ENCODE peak calls at places on chromosome 6, in eight cellular contexts. C, Y, B, Z, X, E, A and R are unnamed samples.
A peak's percentile ranks its signal among the peaks of the same experiment; 100 is the strongest.

GRCh38 chr6:33289784-33290315 is 449 bp downstream of the PFDN6 start:
- DNase-seq in X (no peak), Z (no peak), Y (no peak), A (no peak), B (no peak), E (no peak), C (no peak), R (no peak)

GRCh38 chr6:156718647-156719394 is 58.4 kb upstream of the ARID1B start:
- DNase-seq in C (peak; percentile 88), Z (no peak), B (no peak), X (peak; percentile 14), A (peak; percentile 26), E (no peak), Y (peak; percentile 68), R (peak; percentile 64)

GRCh38 chr6:9563996-9564395 is 850.9 kb downstream of the TFAP2A start:
- DNase-seq in E (no peak), X (no peak), Z (no peak), A (no peak), C (no peak), Y (no peak), B (no peak), R (no peak)

GRCh38 chr6:121620002-121620740 is 184.7 kb downstream of the GJA1 start:
- DNase-seq in X (no peak), A (no peak), Y (no peak), B (no peak), Z (no peak), C (no peak), E (no peak), R (no peak)

GRCh38 chr6:70524721-70525286 is 41.9 kb upstream of the SDHAF4 start:
- DNase-seq in X (no peak), B (no peak), A (no peak), E (no peak), Z (no peak), Y (no peak), C (no peak), R (no peak)

GRCh38 chr6:39791850-39792500 is at the start of gene DAAM2:
- DNase-seq in Z (peak; percentile 54), Y (peak; percentile 87), E (no peak), B (peak; percentile 66), X (peak; percentile 50), C (no peak), A (no peak), R (peak; percentile 81)

GRCh38 chr6:79750806-79751205 is 119.7 kb downstream of the SH3BGRL2 start:
- DNase-seq in X (no peak), Z (no peak), C (no peak), Y (no peak), A (no peak), B (no peak), E (no peak), R (no peak)

GRCh38 chr6:123745877-123746276 is 57.8 kb upstream of the NKAIN2 start:
- DNase-seq in B (no peak), Z (no peak), C (no peak), E (no peak), X (no peak), Y (no peak), A (no peak), R (no peak)

GRCh38 chr6:169863710-169864109 is 112.3 kb downstream of the ERMARD start:
- DNase-seq in Z (no peak), B (no peak), A (no peak), X (no peak), C (no peak), Y (no peak), E (no peak), R (no peak)

GRCh38 chr6:38640216-38640909 is 634 bp upstream of the BTBD9 start:
- DNase-seq in E (no peak), Z (no peak), B (no peak), C (no peak), A (no peak), X (peak; percentile 9), Y (peak; percentile 62), R (peak; percentile 29)

GRCh38 chr6:169106176-169106575 is 147.5 kb downstream of the THBS2 start:
- DNase-seq in X (no peak), Y (no peak), C (no peak), B (no peak), A (no peak), E (no peak), Z (no peak), R (no peak)

GRCh38 chr6:160000280-160000704 is 31.4 kb downstream of the IGF2R start:
- DNase-seq in Y (no peak), A (no peak), B (no peak), X (no peak), E (no peak), C (no peak), Z (no peak), R (no peak)

GRCh38 chr6:85576479-85576878 is 17.2 kb downstream of the SNX14 start:
- DNase-seq in E (no peak), Y (no peak), X (no peak), Z (no peak), B (no peak), C (no peak), A (no peak), R (no peak)

GRCh38 chr6:85580104-85580877 is 13.4 kb downstream of the SNX14 start:
- DNase-seq in B (no peak), X (no peak), Y (no peak), C (peak; percentile 38), E (no peak), A (peak; percentile 67), Z (no peak), R (no peak)

GRCh38 chr6:85579581-85579980 is 14.1 kb downstream of the SNX14 start:
- DNase-seq in E (no peak), Z (no peak), A (no peak), Y (no peak), X (no peak), C (no peak), B (no peak), R (no peak)

GRCh38 chr6:85581572-85581971 is 12.1 kb downstream of the SNX14 start:
- DNase-seq in E (no peak), C (no peak), X (no peak), Y (no peak), B (no peak), Z (no peak), A (no peak), R (no peak)

DNA sequence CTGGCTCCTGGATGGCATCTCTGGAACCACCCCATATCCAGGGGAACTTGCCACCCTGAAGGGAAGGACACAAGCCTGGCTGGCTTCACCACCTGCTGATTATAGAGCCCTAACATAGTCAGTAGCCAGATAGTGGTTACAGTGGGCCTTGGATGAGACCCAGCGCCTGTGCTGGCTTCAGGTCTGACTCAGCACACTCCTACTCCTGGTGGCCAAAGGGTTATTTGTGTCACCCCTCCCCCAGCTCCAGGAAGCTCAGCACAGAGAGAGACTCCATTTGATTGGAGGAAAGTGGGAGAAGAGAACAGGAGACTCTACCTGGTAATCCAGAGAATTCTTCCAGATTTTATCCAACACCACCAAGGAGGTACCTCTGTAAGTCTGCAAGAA is 12.8 kb downstream of the SNX14 start:
- DNase-seq in X (no peak), C (peak; percentile 42), E (no peak), B (no peak), Y (no peak), A (peak; percentile 54), Z (no peak), R (no peak)
- TF ChIP-seq EP300 in X (no peak), C (no peak), E (no peak), B (no peak), Y (no peak), A (no peak), Z (no peak), R (no peak)

GRCh38 chr6:139370047-139370706 is 4.3 kb downstream of the CITED2 start:
- DNase-seq in Y (no peak), C (no peak), X (peak; percentile 17), A (peak; percentile 95), Z (peak; percentile 29), E (no peak), B (peak; percentile 35), R (no peak)

GRCh38 chr6:139368661-139369060 is 5.8 kb downstream of the CITED2 start:
- DNase-seq in X (no peak), Y (no peak), Z (no peak), C (no peak), B (no peak), E (no peak), A (no peak), R (no peak)

GRCh38 chr6:139370707-139371345 is 3.6 kb downstream of the CITED2 start:
- DNase-seq in Y (no peak), X (no peak), Z (no peak), C (no peak), B (no peak), A (no peak), E (no peak), R (no peak)

GRCh38 chr6:139369068-139369467 is 5.4 kb downstream of the CITED2 start:
- DNase-seq in Y (no peak), X (no peak), Z (no peak), A (no peak), B (no peak), E (no peak), C (no peak), R (no peak)

GRCh38 chr6:139369568-139370046 is 4.8 kb downstream of the CITED2 start:
- DNase-seq in E (no peak), A (peak; percentile 48), Y (no peak), Z (no peak), X (no peak), C (peak; percentile 27), B (no peak), R (no peak)
- TF ChIP-seq POLR2A in E (no peak), A (no peak), Y (no peak), Z (no peak), X (no peak), C (no peak), B (no peak), R (no peak)

DNA sequence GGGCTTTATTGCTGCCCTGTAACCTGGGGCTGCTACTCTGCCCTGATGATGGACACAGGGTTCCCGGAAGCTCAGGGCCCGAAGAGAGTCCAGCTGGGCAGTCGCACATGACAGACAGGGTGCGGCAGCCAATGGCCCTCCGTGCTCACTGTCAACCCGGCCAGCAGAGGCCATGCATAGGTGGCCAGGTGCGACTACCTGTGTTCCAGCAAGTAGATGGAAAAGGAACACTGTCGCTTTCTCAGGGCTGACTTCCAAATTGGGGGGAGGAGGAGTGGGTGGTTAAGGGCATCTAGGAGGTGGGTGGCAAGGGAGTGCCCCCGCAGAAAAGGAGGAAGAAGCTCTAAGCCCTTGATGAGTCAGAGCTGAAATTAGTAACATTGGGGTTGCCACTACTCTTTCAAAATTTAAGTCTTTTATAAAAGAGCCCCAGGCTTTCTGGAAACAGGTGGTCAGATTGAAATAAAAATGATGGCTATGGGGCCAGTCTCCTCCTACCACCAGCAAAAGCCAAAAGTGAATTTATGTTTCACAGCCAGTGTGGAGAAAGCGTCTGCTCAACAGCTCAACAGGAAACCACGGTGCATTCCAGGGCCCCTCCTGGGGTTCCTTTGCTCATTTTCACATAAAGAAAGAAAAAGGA is 2.3 kb upstream of the RAMACL start:
- DNase-seq in X (peak; percentile 25), B (no peak), Y (no peak), A (no peak), E (no peak), Z (no peak), C (no peak), R (no peak)
- H3K4me3 ChIP-seq in X (no peak overlapping the region), B (no peak overlapping the region), Y (no peak overlapping the region), A (no peak overlapping the region), E (no peak overlapping the region), Z (no peak overlapping the region), C (no peak overlapping the region), R (no peak overlapping the region)

DNA sequence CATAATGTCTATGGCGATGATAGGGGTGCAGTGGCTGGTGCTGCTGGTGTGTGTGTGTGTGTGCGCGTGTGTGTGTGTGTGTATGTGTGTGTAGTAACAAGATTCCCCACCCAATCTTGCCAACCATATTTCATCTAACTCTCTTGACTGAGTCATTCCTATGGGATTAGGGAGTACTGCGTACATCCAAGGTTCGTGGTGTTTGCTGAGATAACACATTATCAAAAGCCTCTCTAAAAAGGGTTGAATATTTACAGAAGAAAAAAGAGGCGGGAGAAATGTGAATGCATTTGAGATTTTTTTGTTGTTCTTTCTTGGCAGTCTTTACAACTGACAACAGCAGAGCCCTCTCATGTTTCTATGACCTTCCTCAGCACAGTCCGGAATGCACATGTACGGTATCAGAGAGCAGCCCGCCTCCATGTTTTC is 192.3 kb downstream of the GMPR start:
- DNase-seq in C (peak; percentile 60), X (no peak), Z (no peak), B (no peak), A (peak; percentile 75), Y (no peak), E (no peak), R (peak; percentile 64)
- TF ChIP-seq EP300 in C (no peak), X (no peak), Z (no peak), B (no peak), A (no peak), Y (no peak), E (no peak), R (no peak)